ENCODE peak calls at places on chromosome 13, in ten cellular contexts. L is amniotic stem cell; F is T-helper 2 cell; H is kidney glomerular epithelial cell; V is fibroblast of villous mesenchyme; X is stimulated activated CD4-positive, alpha-beta T cell treated with anti-CD3 and anti-CD28 coated beads, Interleukin-2, amount 100 ng/mL, for 48 hours; A is NCI-H1092 treated with DMSO at 0.1 percent for 48 hours; D is CD8-positive, alpha-beta T cell; Z is GM18507; N is Daoy. C is an unnamed sample.

GRCh38 chr13:67043901-67044300 is 186.2 kb downstream of the PCDH9 start:
- DNase-seq in V (no peak), L (no peak), N (peak), H (no peak), F (no peak), D (no peak), X (no peak), Z (no peak), A (no peak), C (no peak)

GRCh38 chr13:39875583-39875982 is 220.1 kb downstream of the COG6 start:
- DNase-seq in H (no peak), N (peak), L (no peak), X (no peak), D (no peak), A (no peak), Z (no peak), V (no peak), F (no peak), C (no peak)

GRCh38 chr13:24650157-24650556 is 30.1 kb upstream of the ATP12A start:
- DNase-seq in D (no peak), N (no peak), V (peak), H (no peak), L (no peak), A (no peak), F (no peak), Z (no peak), X (no peak), C (no peak)

GRCh38 chr13:60148918-60149317 is 14.8 kb downstream of the DIAPH3 start:
- DNase-seq in A (no peak), X (no peak), H (no peak), V (peak), F (no peak), D (no peak), Z (no peak), N (no peak), L (no peak), C (no peak)

GRCh38 chr13:36778083-36778671 is 40.8 kb upstream of the RFXAP start:
- DNase-seq in N (peak), F (no peak), D (no peak), X (no peak), Z (no peak), H (peak), A (no peak), L (peak), V (peak), C (peak)

GRCh38 chr13:98548230-98548629 is 28.7 kb downstream of the STK24 start:
- DNase-seq in H (no peak), F (no peak), Z (no peak), L (no peak), N (no peak), D (no peak), X (no peak), A (no peak), V (peak), C (no peak)

GRCh38 chr13:20939662-20940061 is 37.1 kb upstream of the XPO4 start:
- DNase-seq in H (no peak), A (no peak), V (no peak), D (no peak), F (no peak), N (no peak), X (no peak), Z (no peak), L (no peak), C (no peak)

GRCh38 chr13:102800145-102801041 is 1.5 kb downstream of the BIVM start:
- DNase-seq in V (peak), H (peak), N (peak), A (peak), L (peak), F (peak), X (peak), Z (peak), D (peak), C (no peak)

GRCh38 chr13:102948006-102948405 is 102.2 kb downstream of the ERCC5 start:
- DNase-seq in X (no peak), L (no peak), A (peak), D (no peak), V (no peak), Z (no peak), N (peak), F (no peak), H (no peak), C (no peak)

GRCh38 chr13:75647126-75647784 is 11.1 kb downstream of the LMO7 start:
- DNase-seq in H (peak), N (no peak), X (no peak), D (no peak), L (no peak), Z (no peak), A (no peak), V (no peak), F (no peak), C (peak)

GRCh38 chr13:40476175-40476958 is 190.1 kb downstream of the FOXO1 start:
- DNase-seq in V (peak), D (no peak), X (no peak), F (no peak), N (peak), H (no peak), A (no peak), L (no peak), Z (no peak), C (no peak)

GRCh38 chr13:97460853-97461252 is 26.9 kb downstream of the RAP2A start:
- DNase-seq in H (no peak), N (no peak), F (no peak), X (no peak), V (no peak), D (no peak), L (no peak), Z (no peak), A (no peak), C (no peak)

GRCh38 chr13:46181799-46182490 is at the start of gene LCP1:
- DNase-seq in Z (peak), A (no peak), N (peak), X (peak), L (no peak), V (no peak), F (peak), H (no peak), D (peak), C (peak)

GRCh38 chr13:28494861-28495585 is at the start of gene FLT1:
- DNase-seq in F (peak), A (peak), L (peak), N (peak), Z (no peak), X (peak), H (no peak), V (peak), D (no peak), C (no peak)

GRCh38 chr13:36750046-36750445 is 69.0 kb upstream of the RFXAP start:
- DNase-seq in V (no peak), F (no peak), Z (no peak), L (no peak), H (no peak), X (no peak), A (no peak), N (no peak), D (no peak), C (no peak)

GRCh38 chr13:97341135-97341534 is 92.8 kb upstream of the RAP2A start:
- DNase-seq in L (no peak), Z (no peak), F (no peak), D (no peak), A (no peak), N (no peak), X (no peak), H (no peak), V (no peak), C (no peak)

GRCh38 chr13:67574320-67575233 is 344.4 kb upstream of the PCDH9 start:
- DNase-seq in X (no peak), H (no peak), Z (no peak), A (no peak), N (no peak), V (no peak), F (no peak), L (no peak), D (no peak), C (no peak)

GRCh38 chr13:94239135-94239534 is 240.3 kb downstream of the DCT start:
- DNase-seq in L (no peak), X (no peak), V (peak), D (no peak), F (peak), H (peak), A (no peak), N (peak), Z (no peak), C (no peak)

GRCh38 chr13:113123226-113124150 is 889 bp downstream of the F10 start:
- DNase-seq in L (no peak), Z (no peak), F (no peak), X (no peak), D (no peak), V (no peak), N (no peak), A (no peak), H (no peak), C (no peak)

GRCh38 chr13:20776751-20777150 is 3.0 kb upstream of the EEF1AKMT1 start:
- DNase-seq in Z (no peak), V (no peak), D (no peak), N (no peak), X (no peak), H (no peak), L (no peak), A (no peak), F (no peak), C (no peak)

GRCh38 chr13:38527140-38527539 is 159.7 kb upstream of the FREM2 start:
- DNase-seq in V (no peak), A (no peak), H (no peak), X (no peak), D (no peak), N (no peak), L (no peak), Z (no peak), F (no peak), C (no peak)

GRCh38 chr13:86846501-86846900 is 824.7 kb upstream of the SLITRK5 start:
- DNase-seq in A (no peak), V (no peak), N (no peak), F (no peak), L (no peak), D (no peak), H (peak), Z (no peak), X (no peak), C (no peak)

GRCh38 chr13:95140502-95140901 is 160.7 kb downstream of the ABCC4 start:
- DNase-seq in H (no peak), A (no peak), L (no peak), F (no peak), X (no peak), Z (no peak), V (no peak), N (no peak), D (no peak), C (no peak)

C was measured in GM12878.